ENCODE peak calls at places on chromosome 4, in four cellular contexts. One of them, this sample, is unnamed. For H3K27me3, the result is how much of the 10 kb centered on the place peaks cover.

GRCh38 chr4:19349416-19349815 is 902.3 kb upstream of the SLIT2 start:
- DNase-seq in IMR-90: no peak
- DNase-seq in ovary: no peak
- DNase-seq in body of pancreas: no peak
- DNase-seq in this sample: no peak

GRCh38 chr4:187387709-187388108 is 607.9 kb upstream of the ZFP42 start:
- DNase-seq in IMR-90: peak
- DNase-seq in ovary: no peak
- DNase-seq in body of pancreas: no peak
- DNase-seq in this sample: no peak

GRCh38 chr4:170202721-170203120 is 113.0 kb upstream of the AADAT start:
- DNase-seq in IMR-90: no peak
- DNase-seq in ovary: no peak
- DNase-seq in body of pancreas: no peak
- DNase-seq in this sample: no peak

GRCh38 chr4:69764311-69764710 is 3.9 kb upstream of the SULT1B1 start:
- DNase-seq in IMR-90: no peak
- DNase-seq in ovary: no peak
- DNase-seq in body of pancreas: no peak
- DNase-seq in this sample: no peak

GRCh38 chr4:186596850-186597390 is 41.6 kb upstream of the MTNR1A start:
- DNase-seq in IMR-90: no peak
- DNase-seq in ovary: no peak
- DNase-seq in body of pancreas: no peak
- DNase-seq in this sample: no peak

GRCh38 chr4:51885371-51885770 is 42.4 kb downstream of the DCUN1D4 start:
- DNase-seq in IMR-90: peak
- DNase-seq in ovary: no peak
- DNase-seq in body of pancreas: no peak
- DNase-seq in this sample: no peak

GRCh38 chr4:55866973-55867574 is 13.6 kb downstream of the EXOC1 start:
- DNase-seq in IMR-90: peak
- DNase-seq in ovary: no peak
- DNase-seq in body of pancreas: peak
- DNase-seq in this sample: no peak

GRCh38 chr4:102761478-102761790 is 666 bp upstream of the MANBA start:
- DNase-seq in IMR-90: peak
- DNase-seq in ovary: peak
- DNase-seq in body of pancreas: no peak
- DNase-seq in this sample: no peak

GRCh38 chr4:176002007-176002623 is 63.5 kb upstream of the WDR17 start:
- DNase-seq in IMR-90: no peak
- DNase-seq in ovary: no peak
- DNase-seq in body of pancreas: peak
- DNase-seq in this sample: no peak

GRCh38 chr4:110195561-110196205 is 2.7 kb downstream of the ELOVL6 start:
- DNase-seq in IMR-90: peak
- DNase-seq in ovary: no peak
- DNase-seq in body of pancreas: no peak
- DNase-seq in this sample: no peak

DNA sequence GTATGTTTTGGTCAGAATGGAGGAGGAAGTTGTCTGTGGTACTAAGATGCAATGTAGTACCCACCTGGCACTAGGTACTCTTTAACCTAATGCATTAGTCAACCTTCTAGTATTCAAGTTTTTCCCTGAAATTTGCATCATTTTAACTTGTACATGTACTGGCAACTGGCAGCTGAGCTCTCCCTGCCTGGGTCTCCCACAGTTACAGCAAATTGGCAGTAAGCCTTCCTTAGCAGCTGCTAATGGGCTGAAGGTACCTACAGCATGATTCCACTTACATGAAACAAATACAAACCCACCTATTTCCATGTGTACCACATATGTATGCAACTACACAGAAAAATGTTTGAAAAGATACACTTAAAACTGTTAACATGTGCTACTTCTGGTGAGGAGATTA is 8.1 kb upstream of the KLHL2 start:
- DNase-seq in IMR-90: no peak
- DNase-seq in ovary: no peak
- DNase-seq in body of pancreas: no peak
- DNase-seq in this sample: no peak
- H3K27ac ChIP-seq in IMR-90: no peak
- H3K27ac ChIP-seq in ovary: no peak
- H3K27ac ChIP-seq in body of pancreas: peak
- H3K27ac ChIP-seq in this sample: no peak

GRCh38 chr4:107991945-107992625 is 2.4 kb downstream of the HADH start:
- DNase-seq in IMR-90: peak
- DNase-seq in ovary: no peak
- DNase-seq in body of pancreas: no peak
- DNase-seq in this sample: no peak

GRCh38 chr4:107987916-107988762 is 1.6 kb upstream of the HADH start:
- DNase-seq in IMR-90: no peak
- DNase-seq in ovary: no peak
- DNase-seq in body of pancreas: no peak
- DNase-seq in this sample: no peak

GRCh38 chr4:107988763-107989035 is 990 bp upstream of the HADH start:
- DNase-seq in IMR-90: no peak
- DNase-seq in ovary: no peak
- DNase-seq in body of pancreas: no peak
- DNase-seq in this sample: no peak

GRCh38 chr4:107989162-107989536 is 540 bp upstream of the HADH start:
- DNase-seq in IMR-90: no peak
- DNase-seq in ovary: no peak
- DNase-seq in body of pancreas: no peak
- DNase-seq in this sample: no peak

GRCh38 chr4:107989537-107990386 is at the start of gene HADH:
- DNase-seq in IMR-90: peak
- DNase-seq in ovary: peak
- DNase-seq in body of pancreas: peak
- DNase-seq in this sample: peak
- TF ChIP-seq POLR2A in IMR-90: peak
- TF ChIP-seq POLR2A in ovary: peak
- TF ChIP-seq POLR2A in body of pancreas: peak
- TF ChIP-seq POLR2A in this sample: peak

DNA sequence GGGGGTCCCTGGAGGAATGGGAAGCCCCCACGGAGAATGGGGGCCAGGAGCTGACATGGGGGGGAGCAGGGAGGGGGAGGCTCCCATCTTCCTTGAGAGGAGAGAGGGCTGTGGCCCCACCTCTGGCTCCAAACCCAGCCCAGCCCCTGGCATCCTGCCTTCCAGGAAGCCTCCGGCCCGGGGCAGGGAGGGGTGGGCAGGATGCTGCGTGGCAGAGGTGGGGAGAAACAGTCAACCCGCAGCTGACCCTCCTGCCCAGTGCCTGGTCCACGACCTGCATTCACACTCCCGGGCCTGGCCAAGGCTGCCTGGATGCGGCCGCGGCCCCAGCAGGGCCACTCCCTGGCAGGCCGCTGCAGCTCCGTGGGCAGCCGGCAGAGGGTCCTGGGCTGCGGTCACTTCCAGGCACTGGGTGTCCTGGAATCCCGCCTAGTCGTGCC is 39.0 kb downstream of the CPLX1 start:
- DNase-seq in IMR-90: no peak
- DNase-seq in ovary: peak
- DNase-seq in body of pancreas: no peak
- DNase-seq in this sample: peak
- H3K27me3 ChIP-seq in IMR-90: half or more
- H3K27me3 ChIP-seq in ovary: under half
- H3K27me3 ChIP-seq in body of pancreas: under half
- H3K27me3 ChIP-seq in this sample: under half

GRCh38 chr4:157918036-157918832 is 254.6 kb downstream of the GASK1B start:
- DNase-seq in IMR-90: no peak
- DNase-seq in ovary: no peak
- DNase-seq in body of pancreas: no peak
- DNase-seq in this sample: no peak
- H3K27ac ChIP-seq in IMR-90: no peak
- H3K27ac ChIP-seq in ovary: no peak
- H3K27ac ChIP-seq in body of pancreas: no peak
- H3K27ac ChIP-seq in this sample: no peak

GRCh38 chr4:76892601-76893000 is 5.3 kb downstream of the SOWAHB start:
- DNase-seq in IMR-90: peak
- DNase-seq in ovary: no peak
- DNase-seq in body of pancreas: no peak
- DNase-seq in this sample: no peak
- TF ChIP-seq POLR2A in IMR-90: no peak
- TF ChIP-seq POLR2A in ovary: no peak
- TF ChIP-seq POLR2A in body of pancreas: no peak
- TF ChIP-seq POLR2A in this sample: no peak

GRCh38 chr4:152161676-152162330 is 374.1 kb downstream of the FBXW7 start:
- DNase-seq in IMR-90: no peak
- DNase-seq in ovary: no peak
- DNase-seq in body of pancreas: no peak
- DNase-seq in this sample: no peak
- H3K27me3 ChIP-seq in IMR-90: under half
- H3K27me3 ChIP-seq in ovary: under half
- H3K27me3 ChIP-seq in body of pancreas: under half
- H3K27me3 ChIP-seq in this sample: under half